ENCODE peak calls at places on chromosomes 16 and 17, in eight cellular contexts. One of them, this sample, is unnamed.

GRCh38 chr17:49382556-49382955 is 20.5 kb upstream of the ZNF652 start:
- DNase-seq in pulmonary artery endothelial cell: no peak
- DNase-seq in T follicular helper cell: no peak
- DNase-seq in heart left ventricle: no peak
- DNase-seq in bronchial epithelial cell: no peak
- DNase-seq in C1 segment of cervical spinal cord: no peak
- DNase-seq in activated naive CD4-positive, alpha-beta T cell: no peak
- DNase-seq in colonic mucosa: no peak
- DNase-seq in this sample: no peak

GRCh38 chr17:4599505-4600281 is 15.4 kb downstream of the SMTNL2 start:
- DNase-seq in C1 segment of cervical spinal cord: no peak
- DNase-seq in activated naive CD4-positive, alpha-beta T cell: no peak
- DNase-seq in pulmonary artery endothelial cell: no peak
- DNase-seq in colonic mucosa: peak
- DNase-seq in T follicular helper cell: no peak
- DNase-seq in bronchial epithelial cell: no peak
- DNase-seq in heart left ventricle: peak
- DNase-seq in this sample: no peak

GRCh38 chr16:67394271-67395104 is 1.2 kb upstream of the TPPP3 start:
- DNase-seq in bronchial epithelial cell: no peak
- DNase-seq in C1 segment of cervical spinal cord: no peak
- DNase-seq in T follicular helper cell: no peak
- DNase-seq in heart left ventricle: peak
- DNase-seq in pulmonary artery endothelial cell: no peak
- DNase-seq in colonic mucosa: no peak
- DNase-seq in activated naive CD4-positive, alpha-beta T cell: no peak
- DNase-seq in this sample: no peak

GRCh38 chr17:12789976-12790805 is 893 bp downstream of the ARHGAP44 start:
- DNase-seq in pulmonary artery endothelial cell: no peak
- DNase-seq in C1 segment of cervical spinal cord: peak
- DNase-seq in colonic mucosa: peak
- DNase-seq in activated naive CD4-positive, alpha-beta T cell: no peak
- DNase-seq in bronchial epithelial cell: peak
- DNase-seq in T follicular helper cell: no peak
- DNase-seq in heart left ventricle: no peak
- DNase-seq in this sample: no peak

GRCh38 chr16:82510041-82510440 is 116.7 kb upstream of the CDH13 start:
- DNase-seq in C1 segment of cervical spinal cord: no peak
- DNase-seq in activated naive CD4-positive, alpha-beta T cell: no peak
- DNase-seq in bronchial epithelial cell: no peak
- DNase-seq in colonic mucosa: no peak
- DNase-seq in T follicular helper cell: no peak
- DNase-seq in pulmonary artery endothelial cell: no peak
- DNase-seq in heart left ventricle: no peak
- DNase-seq in this sample: no peak

GRCh38 chr17:20935740-20936139 is 107.1 kb downstream of the USP22 start:
- DNase-seq in bronchial epithelial cell: peak
- DNase-seq in C1 segment of cervical spinal cord: no peak
- DNase-seq in activated naive CD4-positive, alpha-beta T cell: no peak
- DNase-seq in T follicular helper cell: no peak
- DNase-seq in heart left ventricle: no peak
- DNase-seq in colonic mucosa: no peak
- DNase-seq in pulmonary artery endothelial cell: peak
- DNase-seq in this sample: no peak

GRCh38 chr17:70896843-70897242 is 727.5 kb downstream of the KCNJ2 start:
- DNase-seq in colonic mucosa: no peak
- DNase-seq in bronchial epithelial cell: no peak
- DNase-seq in heart left ventricle: no peak
- DNase-seq in pulmonary artery endothelial cell: no peak
- DNase-seq in activated naive CD4-positive, alpha-beta T cell: no peak
- DNase-seq in C1 segment of cervical spinal cord: no peak
- DNase-seq in T follicular helper cell: no peak
- DNase-seq in this sample: no peak

GRCh38 chr17:57518587-57519118 is 226.4 kb downstream of the CCDC182 start:
- DNase-seq in C1 segment of cervical spinal cord: no peak
- DNase-seq in heart left ventricle: no peak
- DNase-seq in activated naive CD4-positive, alpha-beta T cell: no peak
- DNase-seq in T follicular helper cell: no peak
- DNase-seq in bronchial epithelial cell: no peak
- DNase-seq in pulmonary artery endothelial cell: no peak
- DNase-seq in colonic mucosa: no peak
- DNase-seq in this sample: no peak

GRCh38 chr16:11052080-11052808 is 107.9 kb downstream of the CLEC16A start:
- DNase-seq in bronchial epithelial cell: peak
- DNase-seq in colonic mucosa: no peak
- DNase-seq in activated naive CD4-positive, alpha-beta T cell: no peak
- DNase-seq in pulmonary artery endothelial cell: no peak
- DNase-seq in heart left ventricle: no peak
- DNase-seq in C1 segment of cervical spinal cord: no peak
- DNase-seq in T follicular helper cell: no peak
- DNase-seq in this sample: no peak

GRCh38 chr17:79476074-79476473 is 134.8 kb downstream of the RBFOX3 start:
- DNase-seq in T follicular helper cell: no peak
- DNase-seq in heart left ventricle: no peak
- DNase-seq in bronchial epithelial cell: no peak
- DNase-seq in pulmonary artery endothelial cell: no peak
- DNase-seq in colonic mucosa: no peak
- DNase-seq in C1 segment of cervical spinal cord: no peak
- DNase-seq in activated naive CD4-positive, alpha-beta T cell: no peak
- DNase-seq in this sample: no peak

GRCh38 chr17:19263621-19264010 is 26.4 kb downstream of the EPN2 start:
- DNase-seq in pulmonary artery endothelial cell: no peak
- DNase-seq in activated naive CD4-positive, alpha-beta T cell: no peak
- DNase-seq in C1 segment of cervical spinal cord: no peak
- DNase-seq in bronchial epithelial cell: peak
- DNase-seq in heart left ventricle: no peak
- DNase-seq in colonic mucosa: no peak
- DNase-seq in T follicular helper cell: no peak
- DNase-seq in this sample: no peak

GRCh38 chr17:45867702-45868101 is 23.0 kb downstream of the SPPL2C start:
- DNase-seq in activated naive CD4-positive, alpha-beta T cell: no peak
- DNase-seq in bronchial epithelial cell: no peak
- DNase-seq in colonic mucosa: no peak
- DNase-seq in heart left ventricle: no peak
- DNase-seq in T follicular helper cell: no peak
- DNase-seq in C1 segment of cervical spinal cord: no peak
- DNase-seq in pulmonary artery endothelial cell: no peak
- DNase-seq in this sample: no peak

GRCh38 chr17:28712037-28712704 is 483 bp upstream of the PROCA1 start:
- DNase-seq in bronchial epithelial cell: no peak
- DNase-seq in C1 segment of cervical spinal cord: no peak
- DNase-seq in colonic mucosa: peak
- DNase-seq in heart left ventricle: peak
- DNase-seq in pulmonary artery endothelial cell: no peak
- DNase-seq in activated naive CD4-positive, alpha-beta T cell: peak
- DNase-seq in T follicular helper cell: peak
- DNase-seq in this sample: peak

GRCh38 chr16:725463-726187 is 618 bp downstream of the CCDC78 start:
- DNase-seq in activated naive CD4-positive, alpha-beta T cell: no peak
- DNase-seq in C1 segment of cervical spinal cord: no peak
- DNase-seq in colonic mucosa: no peak
- DNase-seq in heart left ventricle: no peak
- DNase-seq in T follicular helper cell: no peak
- DNase-seq in pulmonary artery endothelial cell: no peak
- DNase-seq in bronchial epithelial cell: no peak
- DNase-seq in this sample: no peak

This sample was measured in T-helper 17 cell.